ENCODE peak calls at places on chromosomes 5 and 9, in five cellular contexts. E, A, K, L and P are unnamed samples.
A peak's percentile ranks its signal among the peaks of the same experiment; 100 is the strongest.

GRCh38 chr5:135600141-135600570 is 21.4 kb upstream of the CXCL14 start:
- DNase-seq in K (no peak), E (no peak), A (no peak), L (no peak), P (no peak)

GRCh38 chr5:69033690-69034089 is 60.1 kb upstream of the SLC30A5 start:
- DNase-seq in L (no peak), K (no peak), A (no peak), E (no peak), P (no peak)

GRCh38 chr9:131302244-131303075 is 12.9 kb downstream of the PLPP7 start:
- DNase-seq in L (peak; percentile 69), E (peak; percentile 46), K (peak; percentile 92), A (no peak), P (no peak)

GRCh38 chr9:107653263-107653821 is 163.8 kb upstream of the KLF4 start:
- DNase-seq in K (no peak), E (peak; percentile 25), A (no peak), L (no peak), P (no peak)

GRCh38 chr9:87534957-87535356 is 37.3 kb downstream of the DAPK1 start:
- DNase-seq in A (no peak), L (no peak), K (no peak), E (no peak), P (no peak)

GRCh38 chr9:89843591-89843990 is 238.8 kb downstream of the GADD45G start:
- DNase-seq in A (no peak), K (no peak), L (no peak), E (no peak), P (no peak)

GRCh38 chr5:55232194-55232984 is 1.0 kb downstream of the CCNO start:
- DNase-seq in K (peak; percentile 82), L (peak; percentile 62), A (peak; percentile 69), E (peak; percentile 16), P (no peak)

GRCh38 chr5:76790632-76791290 is 28.1 kb upstream of the F2RL1 start:
- DNase-seq in K (no peak), A (no peak), E (no peak), L (no peak), P (no peak)

GRCh38 chr5:138230981-138231589 is 18.0 kb upstream of the CDC23 start:
- DNase-seq in K (no peak), A (no peak), L (peak; percentile 33), E (no peak), P (no peak)

GRCh38 chr9:5557606-5558587 is 47.6 kb downstream of the PDCD1LG2 start:
- DNase-seq in A (no peak), E (no peak), K (no peak), L (no peak), P (peak; percentile 28)

DNA sequence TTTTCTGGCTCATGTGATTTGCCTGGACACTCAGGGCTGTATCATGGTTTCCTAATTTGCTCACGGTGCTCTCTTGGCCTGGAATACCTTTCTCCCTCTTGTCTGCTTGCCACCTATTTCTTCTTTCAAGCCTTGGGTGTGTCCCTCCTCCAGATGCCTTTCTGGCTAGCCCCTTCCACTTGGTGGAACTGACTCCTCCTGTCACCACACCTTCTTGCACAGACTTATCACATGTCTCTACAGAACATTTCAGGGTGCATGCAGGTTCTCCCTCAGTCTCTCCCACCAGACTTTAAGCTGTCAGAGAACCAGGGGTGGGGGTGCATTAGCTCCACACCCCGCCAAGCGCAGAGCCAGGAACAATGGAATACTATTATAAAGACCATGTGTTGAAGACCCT is 1.9 kb downstream of the TBC1D2 start:
- DNase-seq in A (no peak), E (no peak), K (no peak), L (no peak), P (no peak)
- H3K4me1 ChIP-seq in A (peaks cover 15% of the 10 kb centered on the region), E (peaks cover 52% of the 10 kb centered on the region), K (peaks cover 6% of the 10 kb centered on the region), L (peaks cover 20% of the 10 kb centered on the region), P (peaks cover 6% of the 10 kb centered on the region)

GRCh38 chr5:113216545-113216944 is 218.2 kb downstream of the TSSK1B start:
- DNase-seq in A (no peak), L (no peak), E (no peak), K (no peak), P (no peak)

GRCh38 chr5:113218200-113218599 is 216.6 kb downstream of the TSSK1B start:
- DNase-seq in E (peak; percentile 55), A (peak; percentile 48), L (no peak), K (no peak), P (no peak)

GRCh38 chr5:113219695-113220094 is 215.1 kb downstream of the TSSK1B start:
- DNase-seq in A (no peak), K (no peak), E (no peak), L (no peak), P (no peak)

GRCh38 chr5:113217619-113218184 is 217.1 kb downstream of the TSSK1B start:
- DNase-seq in K (no peak), L (no peak), A (no peak), E (no peak), P (no peak)

GRCh38 chr5:113218906-113219517 is 215.8 kb downstream of the TSSK1B start:
- DNase-seq in A (no peak), K (no peak), E (no peak), L (no peak), P (no peak)
- H3K4me1 ChIP-seq in A (peaks cover 61% of the 10 kb centered on the region), K (no peaks in the 10 kb centered on the region), E (peaks cover 90% of the 10 kb centered on the region), L (no peaks in the 10 kb centered on the region), P (peaks cover 9% of the 10 kb centered on the region)

DNA sequence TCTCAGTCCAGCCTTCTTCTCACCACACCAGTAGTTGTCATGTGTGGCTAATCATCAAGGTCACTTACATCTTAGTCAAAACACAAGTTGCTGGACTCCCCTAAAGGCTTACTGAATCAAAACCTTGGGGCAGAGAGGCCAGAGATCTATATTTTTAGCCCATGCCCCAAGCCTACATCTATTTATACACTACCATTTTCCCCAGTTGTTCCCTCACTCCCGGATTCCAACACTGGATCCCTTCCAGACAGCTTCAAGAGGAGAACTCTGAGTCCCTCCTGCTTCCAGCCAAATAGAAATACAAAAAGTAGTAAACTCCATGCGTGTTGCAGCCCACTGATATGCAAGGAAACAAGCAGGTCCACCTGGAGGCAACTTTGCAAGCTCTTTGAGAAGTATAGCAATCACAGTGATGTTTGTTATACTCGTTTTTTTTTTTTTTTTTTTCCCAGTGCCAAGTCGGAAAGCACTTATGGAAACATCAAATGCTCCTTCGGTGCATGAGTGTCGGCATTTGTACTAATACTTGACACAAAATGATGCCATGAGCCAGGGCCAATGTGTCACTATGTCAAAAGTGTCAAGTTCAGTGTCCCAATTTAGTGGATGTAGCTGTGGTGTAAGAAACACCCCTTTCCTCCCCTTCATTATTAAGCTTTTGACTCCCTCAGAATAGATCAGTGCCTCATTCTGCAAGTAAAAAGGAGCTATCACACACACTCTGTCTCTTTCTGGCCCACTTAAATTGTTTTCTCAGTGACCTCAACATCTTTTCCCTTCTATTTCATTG is 594.2 kb upstream of the SGCD start:
- DNase-seq in A (no peak), L (no peak), K (no peak), E (no peak), P (no peak)
- H3K4me1 ChIP-seq in A (peaks cover 5% of the 10 kb centered on the region), L (peaks cover 18% of the 10 kb centered on the region), K (no peaks in the 10 kb centered on the region), E (peaks cover 71% of the 10 kb centered on the region), P (no peaks in the 10 kb centered on the region)

DNA sequence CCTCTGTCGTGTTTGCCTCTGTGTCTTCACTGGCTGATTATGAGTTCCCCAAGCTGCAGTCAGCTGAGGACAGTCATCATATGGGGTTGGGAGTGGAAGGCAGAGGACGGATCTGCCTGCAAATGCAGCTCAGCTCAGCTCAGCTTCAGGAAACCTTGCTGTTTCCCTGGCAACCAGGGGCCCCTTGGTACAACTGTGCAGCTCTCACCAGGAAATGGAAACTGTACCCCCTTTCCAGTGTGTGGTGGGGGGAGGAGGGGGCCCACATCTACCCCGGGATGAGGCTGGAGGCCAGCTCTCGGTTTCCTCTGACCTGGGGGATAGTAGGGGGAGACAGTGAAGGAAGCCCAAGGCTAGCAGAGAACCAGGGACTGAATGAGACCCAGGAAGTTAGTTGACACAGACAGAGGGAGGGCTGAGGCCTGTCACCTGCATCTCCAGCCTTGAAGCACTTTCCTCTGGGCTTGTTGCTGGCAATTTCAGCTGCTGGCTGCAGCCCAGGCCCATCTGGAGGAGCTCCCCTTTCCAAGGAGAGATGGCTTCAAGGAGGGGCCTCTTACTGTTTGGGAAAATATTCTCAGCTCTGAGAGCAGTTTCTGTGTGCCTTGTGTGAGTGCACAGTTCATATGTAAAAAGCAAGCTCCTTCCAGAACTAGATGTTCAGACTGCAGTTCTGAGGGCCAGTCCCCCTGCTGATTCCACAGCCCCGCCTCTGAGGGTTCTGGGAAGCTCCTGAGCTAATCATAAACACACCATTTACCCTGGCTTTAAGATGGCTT is 6.9 kb downstream of the ANXA6 start:
- DNase-seq in L (no peak), A (no peak), K (no peak), E (peak; percentile 42), P (peak; percentile 74)
- H3K4me1 ChIP-seq in L (peaks cover 41% of the 10 kb centered on the region), A (peaks cover 2% of the 10 kb centered on the region), K (no peaks in the 10 kb centered on the region), E (peaks cover 92% of the 10 kb centered on the region), P (peaks cover 10% of the 10 kb centered on the region)

GRCh38 chr5:149149942-149150341 is 8.6 kb downstream of the ABLIM3 start:
- DNase-seq in K (no peak), E (no peak), A (no peak), L (no peak), P (no peak)
- H3K4me1 ChIP-seq in K (no peaks in the 10 kb centered on the region), E (peaks cover 91% of the 10 kb centered on the region), A (no peaks in the 10 kb centered on the region), L (peaks cover 17% of the 10 kb centered on the region), P (no peaks in the 10 kb centered on the region)

GRCh38 chr9:109107402-109108240 is 12.1 kb downstream of the TMEM245 start:
- DNase-seq in E (no peak), L (no peak), K (no peak), A (no peak), P (peak; percentile 41)

GRCh38 chr9:109113239-109113638 is 6.5 kb downstream of the TMEM245 start:
- DNase-seq in E (no peak), K (no peak), L (no peak), A (no peak), P (no peak)

GRCh38 chr9:109108318-109108717 is 11.4 kb downstream of the TMEM245 start:
- DNase-seq in L (no peak), A (no peak), K (no peak), E (no peak), P (no peak)

GRCh38 chr9:109109962-109110325 is 9.8 kb downstream of the TMEM245 start:
- DNase-seq in E (no peak), A (no peak), L (no peak), K (no peak), P (no peak)

DNA sequence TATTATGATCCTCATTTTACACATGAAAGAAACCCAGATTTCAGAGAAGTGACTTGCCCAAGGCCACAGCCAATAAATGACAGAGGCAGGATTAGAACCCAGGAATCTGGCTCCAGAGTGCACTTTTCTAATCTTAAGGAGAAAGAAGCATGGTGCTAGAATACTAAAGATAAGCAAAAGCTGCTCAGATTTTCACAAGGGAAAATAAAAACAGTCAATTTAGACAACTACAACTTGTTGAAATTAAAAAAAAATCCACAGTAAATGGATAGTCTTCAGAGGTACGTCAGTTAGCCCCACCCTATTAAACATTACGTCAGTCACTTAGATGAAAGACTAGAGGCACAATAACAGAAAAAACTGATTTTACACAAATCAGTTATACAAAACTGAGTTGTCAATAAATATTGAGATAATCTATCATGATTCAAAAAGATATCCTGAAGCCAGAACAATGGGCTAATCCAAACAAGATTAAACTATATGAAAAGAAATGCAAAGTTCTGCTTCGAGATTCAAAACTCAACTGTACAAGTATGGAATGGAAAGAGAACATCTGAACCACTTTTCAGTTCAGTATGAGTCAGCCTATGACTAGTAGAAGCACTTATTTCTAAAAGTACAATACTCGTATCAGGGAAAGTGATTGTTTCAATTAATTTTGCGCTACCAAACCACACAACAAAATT is 9.3 kb downstream of the TMEM245 start:
- DNase-seq in A (no peak), L (no peak), K (no peak), E (no peak), P (no peak)
- H3K4me1 ChIP-seq in A (peaks cover 43% of the 10 kb centered on the region), L (peaks cover 89% of the 10 kb centered on the region), K (peaks cover 37% of the 10 kb centered on the region), E (peaks cover 99% of the 10 kb centered on the region), P (no peaks in the 10 kb centered on the region)